ENCODE peak calls at places on chromosomes 7 and 10, in nine cellular contexts. D is kidney epithelial cell, S is lower lobe of right lung, N is pancreas, W is esophagus squamous epithelium, P is H7, E is neural progenitor cell, K is body of pancreas, Q is adipocyte. G is an unnamed sample. For H3K27me3, the result is how much of the 10 kb centered on the place peaks cover.

GRCh38 chr10:84902549-84902948 is 574.2 kb downstream of the CCSER2 start:
- DNase-seq in K (no peak), S (no peak), N (no peak), Q (no peak), W (no peak), E (no peak), P (no peak), D (no peak), G (peak)

GRCh38 chr7:69211336-69211735 is 386.9 kb upstream of the AUTS2 start:
- DNase-seq in W (no peak), D (no peak), N (no peak), S (no peak), K (no peak), E (no peak), Q (no peak), P (no peak), G (no peak)

GRCh38 chr7:159191236-159191635 is 46.6 kb upstream of the VIPR2 start:
- DNase-seq in W (no peak), N (no peak), K (no peak), S (no peak), D (no peak), E (no peak), P (no peak), Q (no peak), G (no peak)

GRCh38 chr10:78879621-78880020 is 189.1 kb upstream of the ZMIZ1 start:
- DNase-seq in S (no peak), W (no peak), P (no peak), N (no peak), K (no peak), Q (no peak), E (no peak), D (no peak), G (no peak)

GRCh38 chr7:127769696-127770400 is 117.9 kb downstream of the SND1 start:
- DNase-seq in E (no peak), D (no peak), N (no peak), Q (peak), K (no peak), P (no peak), W (no peak), S (no peak), G (peak)

GRCh38 chr10:102004376-102004775 is 51.6 kb downstream of the ARMH3 start:
- DNase-seq in N (no peak), Q (peak), E (no peak), W (no peak), D (no peak), S (no peak), K (no peak), P (no peak), G (no peak)

GRCh38 chr7:116728413-116728812 is 56.4 kb downstream of the MET start:
- DNase-seq in S (no peak), D (no peak), E (no peak), N (no peak), W (no peak), P (no peak), Q (no peak), K (no peak), G (no peak)

GRCh38 chr10:52229271-52229931 is 84.7 kb upstream of the DKK1 start:
- DNase-seq in W (no peak), N (no peak), P (no peak), Q (no peak), D (no peak), K (no peak), S (no peak), E (no peak), G (no peak)

GRCh38 chr7:139730746-139731612 is 46.8 kb downstream of the HIPK2 start:
- DNase-seq in K (peak), N (no peak), E (peak), W (no peak), Q (no peak), P (no peak), D (no peak), S (peak), G (no peak)

GRCh38 chr10:6083523-6084475 is 5.0 kb upstream of the RBM17 start:
- DNase-seq in S (no peak), E (no peak), D (no peak), P (no peak), K (no peak), W (no peak), N (no peak), Q (peak), G (no peak)

GRCh38 chr10:63388421-63389031 is 77.3 kb downstream of the JMJD1C start:
- DNase-seq in P (no peak), N (no peak), E (no peak), S (no peak), Q (no peak), D (peak), W (no peak), K (no peak), G (no peak)

GRCh38 chr10:84493951-84494848 is 165.8 kb downstream of the CCSER2 start:
- DNase-seq in N (no peak), D (peak), S (no peak), Q (peak), K (no peak), E (no peak), P (no peak), W (no peak), G (peak)

GRCh38 chr7:32298403-32299132 is 191.6 kb downstream of the LSM5 start:
- DNase-seq in W (no peak), Q (peak), E (peak), S (no peak), P (peak), N (peak), D (no peak), K (peak), G (no peak)

GRCh38 chr10:85786401-85786899 is 580.1 kb downstream of the GRID1 start:
- DNase-seq in E (peak), Q (no peak), N (no peak), P (peak), W (no peak), S (no peak), D (no peak), K (peak), G (no peak)

GRCh38 chr7:8131694-8132605 is 130.0 kb downstream of the ICA1 start:
- DNase-seq in P (no peak), N (no peak), E (no peak), Q (no peak), D (no peak), S (no peak), W (no peak), K (no peak), G (no peak)

GRCh38 chr7:104272767-104273384 is 55.5 kb upstream of the LHFPL3 start:
- DNase-seq in W (no peak), S (no peak), N (no peak), P (peak), E (no peak), D (no peak), K (no peak), Q (peak), G (no peak)

GRCh38 chr10:43082087-43082486 is 5.2 kb downstream of the RET start:
- DNase-seq in W (no peak), S (no peak), Q (no peak), K (peak), P (no peak), N (peak), D (no peak), E (no peak), G (no peak)
- H3K27me3 ChIP-seq in W (under half), S (under half), Q (under half), K (under half), P (under half), N (under half), D (under half), E (under half), G (under half)

GRCh38 chr7:155455776-155456516 is 2.0 kb upstream of the EN2 start:
- DNase-seq in Q (no peak), E (no peak), N (no peak), S (no peak), W (no peak), P (peak), K (no peak), D (no peak), G (no peak)

GRCh38 chr7:155455132-155455693 is 2.7 kb upstream of the EN2 start:
- DNase-seq in Q (no peak), E (no peak), N (no peak), S (no peak), K (no peak), P (no peak), D (no peak), W (no peak), G (no peak)

GRCh38 chr7:155452505-155453295 is 5.2 kb upstream of the EN2 start:
- DNase-seq in K (no peak), Q (no peak), W (no peak), N (no peak), D (no peak), P (no peak), S (no peak), E (no peak), G (no peak)

GRCh38 chr7:155453296-155454182 is 4.4 kb upstream of the EN2 start:
- DNase-seq in K (no peak), D (no peak), Q (no peak), S (no peak), P (peak), E (peak), N (peak), W (no peak), G (no peak)

DNA sequence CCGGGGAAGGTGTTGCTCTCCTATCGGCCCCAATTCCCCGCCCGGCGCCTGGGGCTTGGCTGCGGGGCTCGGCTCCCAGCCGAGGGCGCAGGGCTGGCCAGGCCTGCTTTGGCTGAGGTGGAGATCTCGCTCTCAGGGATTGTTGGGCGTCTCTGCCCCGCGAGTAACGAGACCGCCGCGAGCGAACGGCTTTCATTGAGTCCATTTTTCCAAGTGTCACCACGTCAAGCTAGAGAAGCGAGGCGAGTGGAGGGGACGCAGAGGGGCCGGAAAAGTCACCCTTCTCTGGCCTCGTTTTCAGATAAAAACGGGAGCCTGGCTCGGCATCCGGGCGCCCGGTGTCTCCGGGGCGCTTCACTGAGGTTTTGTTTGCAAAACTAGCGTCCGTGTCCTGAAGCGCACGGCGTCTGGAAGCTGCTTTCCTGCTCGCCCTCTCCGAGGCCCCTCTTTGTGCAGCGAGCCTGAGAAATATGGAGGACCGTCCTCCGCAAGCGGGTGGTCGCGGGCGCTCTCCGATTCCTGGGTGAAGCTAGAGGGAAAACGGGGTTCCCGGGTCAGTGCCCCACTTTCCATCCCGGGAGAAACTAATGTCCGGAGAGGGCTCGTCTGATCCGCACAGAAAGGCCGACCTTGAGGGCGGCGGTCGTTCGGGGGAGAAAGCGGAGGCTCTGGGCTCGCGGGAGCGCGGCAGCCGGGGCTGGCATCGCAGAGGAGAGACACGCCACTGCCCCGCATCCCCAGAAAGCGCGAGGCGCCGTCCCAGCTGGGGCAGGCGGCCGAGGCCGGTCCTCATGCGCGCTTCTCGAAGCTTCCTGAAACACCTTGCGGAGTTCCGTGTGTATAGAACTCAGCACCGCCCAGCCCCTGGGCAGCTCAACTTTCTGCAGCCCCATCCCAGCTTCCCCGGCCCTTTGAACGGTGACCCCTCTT is 3.5 kb upstream of the EN2 start:
- DNase-seq in P (peak), S (no peak), K (no peak), D (no peak), E (peak), W (no peak), Q (no peak), N (peak), G (no peak)
- H3K27me3 ChIP-seq in P (half or more), S (half or more), K (half or more), D (half or more), E (half or more), W (half or more), Q (half or more), N (under half), G (half or more)

DNA sequence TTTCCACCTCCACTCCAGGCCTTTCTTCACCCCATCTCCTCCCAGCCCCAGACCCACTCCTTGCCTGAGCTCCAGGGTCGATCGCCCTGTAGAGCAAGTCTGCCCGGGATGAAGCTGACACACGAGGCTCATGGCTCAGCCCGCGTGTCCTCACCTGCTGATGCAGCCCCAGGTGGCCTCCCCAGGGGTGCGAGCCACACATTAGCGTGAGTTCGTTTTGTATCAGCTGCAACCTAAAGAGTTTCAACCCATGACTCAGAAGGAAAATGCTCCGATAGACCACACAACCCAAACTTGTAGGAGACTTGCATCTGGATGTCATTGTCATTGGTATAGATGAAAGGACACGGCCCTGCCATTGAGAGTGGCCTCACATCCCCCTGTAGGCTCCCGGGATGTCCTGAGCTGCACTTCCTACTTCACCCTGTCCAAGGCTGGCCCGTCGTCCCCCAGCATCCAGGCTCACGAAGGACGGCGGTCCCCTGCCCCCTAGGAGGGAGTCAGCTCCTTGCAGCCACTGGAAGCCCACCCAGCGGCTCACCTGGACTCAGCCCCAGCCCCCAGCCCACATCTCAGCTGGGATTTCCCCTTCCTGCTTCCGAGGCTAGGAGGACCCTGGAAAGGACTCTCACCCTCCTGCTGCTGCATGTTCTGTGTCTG is 97.7 kb downstream of the HTR5A start:
- DNase-seq in Q (no peak), W (no peak), D (no peak), E (no peak), N (no peak), P (no peak), K (no peak), S (no peak), G (no peak)
- H3K27me3 ChIP-seq in Q (under half), W (under half), D (under half), E (under half), N (under half), P (under half), K (under half), S (under half), G (under half)

GRCh38 chr7:43538404-43538771 is 44.5 kb upstream of the STK17A start:
- DNase-seq in P (no peak), D (no peak), Q (no peak), W (no peak), E (no peak), N (no peak), K (no peak), S (no peak), G (no peak)
- H3K27me3 ChIP-seq in P (under half), D (under half), Q (under half), W (under half), E (under half), N (under half), K (under half), S (under half), G (under half)

GRCh38 chr10:128506423-128506822 is 380.2 kb upstream of the MKI67 start:
- DNase-seq in W (no peak), N (no peak), Q (no peak), P (no peak), E (no peak), S (no peak), K (no peak), D (no peak), G (no peak)

GRCh38 chr10:128512767-128513166 is 386.5 kb upstream of the MKI67 start:
- DNase-seq in K (no peak), Q (no peak), D (no peak), E (no peak), N (no peak), P (no peak), S (no peak), W (no peak), G (no peak)

GRCh38 chr10:128505346-128505745 is 379.1 kb upstream of the MKI67 start:
- DNase-seq in P (peak), D (no peak), Q (no peak), E (peak), K (no peak), W (no peak), N (no peak), S (no peak), G (no peak)

GRCh38 chr10:128516180-128516579 is 390.0 kb upstream of the MKI67 start:
- DNase-seq in D (no peak), P (no peak), K (no peak), W (no peak), N (no peak), Q (no peak), E (no peak), S (no peak), G (no peak)

GRCh38 chr10:128511284-128511683 is 385.1 kb upstream of the MKI67 start:
- DNase-seq in K (no peak), N (no peak), S (no peak), W (no peak), P (no peak), E (no peak), Q (no peak), D (no peak), G (no peak)
- H3K27me3 ChIP-seq in K (under half), N (under half), S (under half), W (under half), P (under half), E (under half), Q (under half), D (under half), G (under half)

GRCh38 chr10:127871631-127872010 is 21.1 kb downstream of the CLRN3 start:
- DNase-seq in W (no peak), P (no peak), D (no peak), E (no peak), N (no peak), K (no peak), Q (no peak), S (no peak), G (no peak)

GRCh38 chr10:127866276-127867013 is 26.3 kb downstream of the CLRN3 start:
- DNase-seq in N (no peak), E (no peak), D (no peak), K (no peak), S (no peak), P (no peak), Q (no peak), W (no peak), G (no peak)

GRCh38 chr10:127872011-127872741 is 20.6 kb downstream of the CLRN3 start:
- DNase-seq in N (no peak), E (no peak), W (no peak), Q (no peak), K (no peak), P (no peak), S (no peak), D (no peak), G (no peak)

GRCh38 chr10:127867805-127868204 is 24.9 kb downstream of the CLRN3 start:
- DNase-seq in P (no peak), N (no peak), S (no peak), K (no peak), E (no peak), W (no peak), Q (no peak), D (no peak), G (no peak)

GRCh38 chr10:127869329-127869728 is 23.4 kb downstream of the CLRN3 start:
- DNase-seq in S (no peak), K (no peak), N (no peak), P (no peak), W (no peak), Q (no peak), D (no peak), E (no peak), G (no peak)
- H3K27me3 ChIP-seq in S (under half), K (under half), N (under half), P (under half), W (under half), Q (under half), D (under half), E (under half), G (under half)

DNA sequence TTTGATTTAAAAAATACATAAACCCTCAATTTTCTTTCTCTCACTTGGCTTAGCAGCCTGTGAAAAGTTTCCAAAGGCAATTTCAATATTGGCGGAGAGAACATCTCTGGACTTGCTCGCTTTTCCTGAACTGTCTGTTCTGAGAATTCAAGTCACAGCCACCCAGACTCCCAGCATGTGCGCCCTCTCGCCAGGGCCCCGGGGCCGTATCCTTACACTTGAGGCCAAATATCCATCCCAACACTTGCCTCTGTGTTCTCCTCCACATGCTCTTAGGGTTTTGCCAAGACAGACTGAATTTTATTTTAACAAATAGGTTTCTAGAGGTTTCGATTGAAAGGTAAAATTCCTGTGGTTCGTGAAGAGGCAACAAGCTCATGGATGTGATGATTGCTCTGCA is 111.5 kb upstream of the GPR26 start:
- DNase-seq in Q (no peak), N (no peak), P (no peak), W (no peak), K (no peak), D (no peak), S (no peak), E (no peak), G (no peak)
- H3K27me3 ChIP-seq in Q (under half), N (under half), P (under half), W (under half), K (under half), D (under half), S (under half), E (under half), G (under half)

GRCh38 chr7:93836111-93836510 is 54.4 kb downstream of the TFPI2 start:
- DNase-seq in D (no peak), P (no peak), K (no peak), W (no peak), Q (peak), E (no peak), S (no peak), N (no peak), G (no peak)
- H3K27me3 ChIP-seq in D (under half), P (under half), K (under half), W (under half), Q (under half), E (under half), S (under half), N (under half), G (under half)

G was measured in trophoblast cell.